ENCODE peak calls at places on chromosomes 16 and 17, in ten cellular contexts. H is hepatocyte; N is upper lobe of right lung; A is Peyer's patch; I is fibroblast of the aortic adventitia; Q is RWPE1; L is nephron progenitor cell; R is tibial nerve; X is activated CD8-positive, alpha-beta T cell treated with anti-CD3 and anti-CD28 coated beads for 36 hours; G is coronary artery. Y is an unnamed sample.

GRCh38 chr16:57084257-57084770 is 8.1 kb upstream of the CPNE2 start:
- DNase-seq in I (peak; percentile 74), G (peak; percentile 84), Q (peak; percentile 84), X (peak; percentile 88), L (peak; percentile 73), R (peak; percentile 51), A (peak; percentile 82), N (peak; percentile 84), H (peak; percentile 86), Y (peak; percentile 31)

GRCh38 chr17:62057696-62058095 is 7.4 kb downstream of the MED13 start:
- DNase-seq in I (no peak), Q (no peak), N (no peak), L (no peak), X (no peak), R (no peak), H (no peak), G (no peak), A (no peak), Y (no peak)

GRCh38 chr16:75002474-75002873 is 3.6 kb downstream of the ZNRF1 start:
- DNase-seq in N (no peak), R (no peak), G (no peak), L (no peak), H (no peak), Q (no peak), I (no peak), X (no peak), A (no peak), Y (no peak)

GRCh38 chr17:37068266-37068665 is 119.5 kb downstream of the AATF start:
- DNase-seq in N (no peak), R (no peak), Q (no peak), A (peak; percentile 55), G (no peak), L (no peak), H (no peak), X (no peak), I (no peak), Y (no peak)

GRCh38 chr17:41492771-41493170 is 3.1 kb upstream of the KRT36 start:
- DNase-seq in Q (no peak), L (no peak), R (no peak), H (peak; percentile 66), I (peak; percentile 59), A (no peak), N (peak; percentile 53), G (no peak), X (no peak), Y (no peak)

GRCh38 chr16:80803341-80804060 is 897 bp downstream of the CDYL2 start:
- DNase-seq in L (peak; percentile 55), X (peak; percentile 59), G (no peak), R (no peak), I (no peak), Q (peak; percentile 8), N (peak; percentile 78), A (peak; percentile 68), H (peak; percentile 53), Y (no peak)

GRCh38 chr16:13397126-13397525 is 495.7 kb downstream of the SHISA9 start:
- DNase-seq in X (no peak), L (no peak), N (no peak), H (no peak), I (no peak), R (no peak), A (no peak), G (no peak), Q (no peak), Y (no peak)

GRCh38 chr16:84356591-84357116 is 11.7 kb upstream of the ATP2C2 start:
- DNase-seq in I (no peak), H (no peak), R (peak; percentile 28), Q (peak; percentile 62), N (no peak), A (no peak), X (no peak), L (no peak), G (no peak), Y (no peak)

GRCh38 chr16:64416232-64417010 is 705.4 kb downstream of the CDH11 start:
- DNase-seq in L (no peak), X (no peak), A (no peak), H (no peak), N (no peak), G (no peak), R (no peak), Q (no peak), I (peak; percentile 55), Y (peak; percentile 37)

GRCh38 chr17:49110504-49110903 is 22.1 kb upstream of the B4GALNT2 start:
- DNase-seq in N (no peak), A (no peak), I (no peak), X (no peak), R (no peak), L (no peak), H (no peak), G (no peak), Q (peak; percentile 45), Y (no peak)

GRCh38 chr16:85041184-85041928 is 13.8 kb downstream of the KIAA0513 start:
- DNase-seq in R (no peak), N (no peak), X (no peak), G (no peak), A (no peak), I (no peak), L (no peak), Q (no peak), H (no peak), Y (no peak)

GRCh38 chr16:35391328-35391727 is 1931.9 kb downstream of the TP53TG3F start:
- DNase-seq in N (no peak), A (no peak), R (no peak), L (peak; percentile 6), X (peak; percentile 42), G (no peak), H (no peak), I (peak; percentile 19), Q (no peak), Y (no peak)
- TF ChIP-seq CTCF in N (peak; percentile 56), A (no peak), R (peak; percentile 14), L (peak; percentile 15), X (peak; percentile 60), G (no peak), H (peak; percentile 9), I (peak; percentile 51), Q (no peak), Y (peak; percentile 34)

DNA sequence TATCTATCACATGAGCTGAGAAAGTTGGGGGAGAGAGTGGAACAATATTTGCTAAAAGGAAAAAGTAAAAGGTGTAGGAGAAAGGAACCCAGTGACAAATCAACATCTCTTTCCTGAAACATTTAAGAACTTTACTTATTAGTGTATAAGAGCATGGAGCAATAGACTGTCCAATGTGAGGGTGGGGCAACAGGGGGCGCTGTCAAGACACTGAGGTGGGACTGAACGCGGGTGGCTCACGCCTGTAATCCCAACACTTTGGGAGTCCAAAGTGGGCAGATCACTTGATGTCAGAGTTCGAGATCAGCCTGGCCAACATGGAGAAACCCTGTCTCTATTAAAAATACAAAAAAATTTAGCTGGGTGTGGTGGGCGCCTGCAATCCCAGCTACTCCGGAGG is 21.2 kb downstream of the PCTP start:
- DNase-seq in Q (no peak), G (no peak), H (no peak), L (no peak), R (no peak), X (no peak), A (no peak), N (no peak), I (no peak), Y (no peak)
- TF ChIP-seq CTCF in Q (no peak), G (no peak), H (no peak), L (no peak), R (no peak), X (no peak), A (no peak), N (no peak), I (no peak), Y (no peak)

GRCh38 chr17:43940630-43941029 is 1.6 kb downstream of the PPY start:
- DNase-seq in L (peak; percentile 80), I (peak; percentile 16), R (no peak), H (peak; percentile 66), Q (no peak), N (no peak), A (no peak), G (no peak), X (peak; percentile 49), Y (no peak)
- TF ChIP-seq CTCF in L (peak; percentile 79), I (peak; percentile 71), R (no peak), H (peak; percentile 51), Q (peak; percentile 29), N (no peak), A (no peak), G (peak; percentile 20), X (peak; percentile 43), Y (peak; percentile 64)

GRCh38 chr17:82388223-82388921 is 16.8 kb downstream of the UTS2R start:
- DNase-seq in R (no peak), G (no peak), I (no peak), X (no peak), A (no peak), H (peak; percentile 2), N (no peak), Q (no peak), L (no peak), Y (no peak)

GRCh38 chr17:82386256-82386831 is 14.8 kb downstream of the UTS2R start:
- DNase-seq in Q (no peak), N (no peak), X (no peak), H (no peak), G (no peak), L (no peak), A (no peak), R (no peak), I (no peak), Y (no peak)

GRCh38 chr17:82388922-82389283 is 17.3 kb downstream of the UTS2R start:
- DNase-seq in G (no peak), L (no peak), H (no peak), X (no peak), I (no peak), R (no peak), Q (no peak), A (no peak), N (no peak), Y (no peak)

GRCh38 chr17:82386881-82387498 is 15.4 kb downstream of the UTS2R start:
- DNase-seq in H (no peak), R (no peak), L (no peak), A (no peak), X (no peak), I (no peak), N (no peak), G (no peak), Q (no peak), Y (no peak)

DNA sequence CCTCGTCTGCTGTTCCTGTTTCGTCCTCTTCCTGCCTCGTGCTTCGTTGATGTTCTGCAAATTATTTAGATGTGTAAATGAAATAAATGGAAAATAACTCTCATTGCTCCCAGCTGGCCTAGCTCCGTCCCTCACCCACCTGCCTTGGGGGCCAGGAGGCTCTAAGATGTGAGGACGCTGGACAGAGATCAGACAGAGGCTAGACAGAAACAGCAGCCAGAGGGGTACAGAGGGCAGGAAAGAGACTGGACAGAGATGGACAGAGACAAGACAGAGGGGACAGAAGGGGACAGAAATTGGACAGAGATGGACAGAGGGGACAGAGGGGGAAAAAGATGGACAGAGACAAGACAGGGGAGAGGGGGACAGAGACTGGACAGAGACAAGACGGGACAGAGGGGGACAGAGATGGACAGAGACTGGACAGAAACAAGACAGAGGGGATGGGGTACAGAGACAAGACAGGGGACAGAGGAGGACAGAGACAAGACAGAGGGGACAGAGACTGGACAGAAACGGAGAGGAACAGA is 16.1 kb downstream of the UTS2R start:
- DNase-seq in R (no peak), G (no peak), I (no peak), H (no peak), X (no peak), Q (no peak), A (no peak), L (no peak), N (no peak), Y (no peak)
- TF ChIP-seq CTCF in R (no peak), G (no peak), I (no peak), H (no peak), X (no peak), Q (no peak), A (no peak), L (no peak), N (no peak), Y (no peak)

GRCh38 chr16:71645450-71645849 is 19.5 kb downstream of the MARVELD3 start:
- DNase-seq in Q (peak; percentile 42), H (peak; percentile 23), G (no peak), A (peak; percentile 55), I (peak; percentile 16), N (no peak), L (no peak), R (no peak), X (no peak), Y (no peak)
- TF ChIP-seq CTCF in Q (peak; percentile 21), H (peak; percentile 31), G (no peak), A (no peak), I (peak; percentile 40), N (peak; percentile 37), L (peak; percentile 34), R (no peak), X (peak; percentile 38), Y (peak; percentile 15)

Y was measured in AG09319.